ENCODE peak calls at places on chromosomes 13 and 19, in six cellular contexts. X, D, O, K, T and U are unnamed samples.

GRCh38 chr13:39025433-39025839 is 12.5 kb downstream of the PROSER1 start:
- DNase-seq in K (no peak), T (no peak), O (no peak), D (no peak), X (no peak), U (no peak)

GRCh38 chr19:17073869-17074627 is 1.2 kb downstream of the HAUS8 start:
- DNase-seq in K (no peak), X (no peak), D (no peak), T (no peak), O (no peak), U (no peak)

GRCh38 chr19:1923319-1923718 is 17.7 kb upstream of the CSNK1G2 start:
- DNase-seq in D (no peak), X (peak), T (peak), O (no peak), K (no peak), U (no peak)

GRCh38 chr19:1070931-1071791 is 4.2 kb downstream of the ARHGAP45 start:
- DNase-seq in X (no peak), O (no peak), D (no peak), T (no peak), K (no peak), U (no peak)

GRCh38 chr19:15863272-15863671 is 34.6 kb downstream of the CYP4F2 start:
- DNase-seq in D (no peak), K (no peak), X (no peak), T (no peak), O (no peak), U (no peak)

GRCh38 chr13:109402976-109403375 is 383.4 kb downstream of the IRS2 start:
- DNase-seq in X (no peak), K (no peak), O (no peak), D (no peak), T (no peak), U (no peak)

GRCh38 chr13:76829572-76830327 is 56.5 kb downstream of the KCTD12 start:
- DNase-seq in K (no peak), T (no peak), O (no peak), D (no peak), X (no peak), U (no peak)

GRCh38 chr13:46668302-46668720 is 115.3 kb downstream of the LRCH1 start:
- DNase-seq in D (no peak), X (no peak), T (no peak), O (no peak), K (peak), U (peak)

GRCh38 chr13:111204438-111205177 is 89.5 kb downstream of the ARHGEF7 start:
- DNase-seq in T (no peak), O (no peak), K (no peak), D (no peak), X (no peak), U (no peak)

GRCh38 chr13:98563071-98563470 is 13.8 kb downstream of the STK24 start:
- DNase-seq in D (no peak), O (no peak), X (no peak), T (no peak), K (no peak), U (no peak)

GRCh38 chr13:110798595-110798994 is 85.1 kb downstream of the ING1 start:
- DNase-seq in T (no peak), O (no peak), K (no peak), X (no peak), D (no peak), U (no peak)

GRCh38 chr19:38227272-38228004 is 3.4 kb upstream of the DPF1 start:
- DNase-seq in K (no peak), O (no peak), T (no peak), D (no peak), X (no peak), U (no peak)

GRCh38 chr19:38917921-38918491 is 6.0 kb upstream of the CCER2 start:
- DNase-seq in O (no peak), T (no peak), D (no peak), X (no peak), K (no peak), U (no peak)

GRCh38 chr13:39266426-39266825 is 228.2 kb downstream of the NHLRC3 start:
- DNase-seq in O (no peak), T (no peak), D (no peak), K (no peak), X (no peak), U (no peak)

GRCh38 chr13:113151745-113152707 is 6.4 kb upstream of the PROZ start:
- DNase-seq in T (no peak), O (no peak), K (peak), D (no peak), X (no peak), U (no peak)

GRCh38 chr19:14517840-14518505 is at the start of gene DNAJB1:
- DNase-seq in T (peak), K (no peak), X (peak), O (peak), D (peak), U (no peak)

GRCh38 chr19:54364775-54365257 is at the start of gene LAIR1:
- DNase-seq in O (no peak), D (no peak), X (peak), T (peak), K (no peak), U (no peak)

GRCh38 chr13:62432906-62433305 is 1017.3 kb upstream of the PCDH20 start:
- DNase-seq in T (no peak), D (no peak), K (no peak), X (no peak), O (no peak), U (no peak)

GRCh38 chr13:110663044-110663443 is 42.9 kb downstream of the CARS2 start:
- DNase-seq in O (no peak), T (no peak), D (no peak), X (no peak), K (no peak), U (no peak)

GRCh38 chr13:28049880-28050871 is 50.2 kb downstream of the FLT3 start:
- DNase-seq in O (no peak), T (no peak), X (no peak), D (no peak), K (no peak), U (no peak)

GRCh38 chr13:98927954-98928927 is 49.6 kb downstream of the DOCK9 start:
- DNase-seq in T (no peak), O (no peak), K (no peak), X (no peak), D (no peak), U (no peak)

GRCh38 chr13:31998131-31998530 is 33.4 kb upstream of the FRY start:
- DNase-seq in T (no peak), K (no peak), X (no peak), D (no peak), O (no peak), U (no peak)

GRCh38 chr19:38274734-38275133 is 10.4 kb downstream of the SPINT2 start:
- DNase-seq in X (no peak), D (no peak), T (no peak), O (no peak), K (no peak), U (no peak)

GRCh38 chr19:23771761-23772667 is 13.3 kb upstream of the ZNF681 start:
- DNase-seq in X (no peak), T (no peak), O (no peak), K (no peak), D (no peak), U (no peak)

GRCh38 chr19:5211217-5211822 is 129.3 kb downstream of the PTPRS start:
- DNase-seq in O (no peak), X (no peak), K (no peak), D (no peak), T (no peak), U (no peak)

GRCh38 chr13:43979492-43979891 is 99.8 kb downstream of the LACC1 start:
- DNase-seq in O (no peak), K (no peak), X (no peak), T (no peak), D (no peak), U (no peak)

GRCh38 chr19:41546386-41546789 is 29.6 kb upstream of the CEACAM21 start:
- DNase-seq in D (no peak), X (no peak), O (no peak), T (no peak), K (no peak), U (no peak)

GRCh38 chr13:35769812-35770211 is 293.3 kb upstream of the MAB21L1 start:
- DNase-seq in X (no peak), K (no peak), D (no peak), T (no peak), O (no peak), U (no peak)

GRCh38 chr13:113327391-113327765 is 30.3 kb downstream of the LAMP1 start:
- DNase-seq in D (no peak), K (no peak), O (no peak), T (no peak), X (no peak), U (no peak)

GRCh38 chr13:48660356-48661076 is 6.8 kb downstream of the CYSLTR2 start:
- DNase-seq in T (no peak), K (no peak), X (no peak), O (no peak), D (no peak), U (no peak)